ENCODE peak calls at places on chromosomes 16 and 17, in nine cellular contexts. Q is activated CD4-positive, alpha-beta T cell treated with anti-CD3 and anti-CD28 coated beads, Interleukin-2, amount 10 ng/mL, durations not matched to agents 7 days and 5 days; R is A549; O is stimulated activated CD8-positive, alpha-beta memory T cell treated with anti-CD3 and anti-CD28 coated beads, Interleukin-15, amount 100 ng/mL, for 24 hours; Z is NCI-H1436; E is caudate nucleus; S is Calu3; D is stimulated activated CD4-positive, alpha-beta T cell treated with anti-CD3 and anti-CD28 coated beads, Interleukin-4, amount 100 ng/mL, for 4 hours; X is AG04450. M is an unnamed sample.

GRCh38 chr16:85171809-85172464 is 59.7 kb upstream of the CIBAR2 start:
- DNase-seq in Q (no peak), R (no peak), O (no peak), Z (no peak), E (no peak), S (no peak), D (no peak), X (no peak), M (no peak)

GRCh38 chr17:30323262-30323894 is 10.5 kb downstream of the TMIGD1 start:
- DNase-seq in Q (peak), R (no peak), O (no peak), Z (peak), E (no peak), S (peak), D (peak), X (no peak), M (no peak)

GRCh38 chr17:78337244-78338109 is 22.4 kb downstream of the SOCS3 start:
- DNase-seq in Q (no peak), R (peak), O (no peak), Z (no peak), E (no peak), S (no peak), D (no peak), X (no peak), M (no peak)

GRCh38 chr16:83692224-83692623 is 115.6 kb upstream of the HSBP1 start:
- DNase-seq in Q (no peak), R (no peak), O (no peak), Z (no peak), E (no peak), S (no peak), D (no peak), X (no peak), M (no peak)

GRCh38 chr17:4482338-4483011 is 16.2 kb upstream of the SPNS2 start:
- DNase-seq in Q (no peak), R (no peak), O (no peak), Z (no peak), E (no peak), S (peak), D (no peak), X (no peak), M (no peak)

GRCh38 chr16:47037396-47037745 is 63.9 kb upstream of the DNAJA2 start:
- DNase-seq in Q (peak), R (peak), O (peak), Z (no peak), E (no peak), S (peak), D (peak), X (no peak), M (peak)

GRCh38 chr17:77723071-77723908 is 235.2 kb upstream of the TNRC6C start:
- DNase-seq in Q (no peak), R (no peak), O (no peak), Z (no peak), E (peak), S (no peak), D (no peak), X (no peak), M (no peak)

GRCh38 chr16:54086791-54087190 is 199.8 kb downstream of the IRX3 start:
- DNase-seq in Q (no peak), R (no peak), O (no peak), Z (no peak), E (no peak), S (no peak), D (no peak), X (no peak), M (no peak)

GRCh38 chr16:48156790-48157209 is 1.0 kb upstream of the ABCC12 start:
- DNase-seq in Q (peak), R (peak), O (peak), Z (peak), E (peak), S (peak), D (peak), X (peak), M (peak)

GRCh38 chr17:30933966-30934365 is 12.2 kb downstream of the ADAP2 start:
- DNase-seq in Q (no peak), R (no peak), O (no peak), Z (no peak), E (no peak), S (no peak), D (no peak), X (no peak), M (no peak)